ENCODE peak calls at places on chromosomes 11 and 22, in seven cellular contexts. One of them, this sample, is unnamed.

GRCh38 chr11:35614949-35615569 is 3.2 kb upstream of the FJX1 start:
- DNase-seq in HCT116: no peak
- DNase-seq in H1: no peak
- DNase-seq in K562: no peak
- DNase-seq in SK-N-SH: no peak
- DNase-seq in HepG2: no peak
- DNase-seq in GM12878: no peak
- DNase-seq in this sample: peak; percentile 62

GRCh38 chr11:78560826-78561484 is 13.7 kb downstream of the NARS2 start:
- DNase-seq in HCT116: no peak
- DNase-seq in H1: no peak
- DNase-seq in K562: no peak
- DNase-seq in SK-N-SH: no peak
- DNase-seq in HepG2: peak; percentile 71
- DNase-seq in GM12878: no peak
- DNase-seq in this sample: no peak

GRCh38 chr11:83454674-83455073 is 168.5 kb upstream of the CCDC90B start:
- DNase-seq in HCT116: no peak
- DNase-seq in H1: no peak
- DNase-seq in K562: no peak
- DNase-seq in SK-N-SH: no peak
- DNase-seq in HepG2: no peak
- DNase-seq in GM12878: no peak
- DNase-seq in this sample: no peak

GRCh38 chr11:8055111-8055835 is 25.7 kb upstream of the TUB start:
- DNase-seq in HCT116: no peak
- DNase-seq in H1: no peak
- DNase-seq in K562: no peak
- DNase-seq in SK-N-SH: no peak
- DNase-seq in HepG2: no peak
- DNase-seq in GM12878: no peak
- DNase-seq in this sample: no peak

GRCh38 chr11:2589538-2589934 is 110.3 kb downstream of the KCNQ1OT1 start:
- DNase-seq in HCT116: no peak
- DNase-seq in H1: no peak
- DNase-seq in K562: no peak
- DNase-seq in SK-N-SH: peak; percentile 43
- DNase-seq in HepG2: no peak
- DNase-seq in GM12878: no peak
- DNase-seq in this sample: no peak

GRCh38 chr22:35523167-35523928 is 17.3 kb upstream of the RASD2 start:
- DNase-seq in HCT116: no peak
- DNase-seq in H1: no peak
- DNase-seq in K562: no peak
- DNase-seq in SK-N-SH: no peak
- DNase-seq in HepG2: no peak
- DNase-seq in GM12878: no peak
- DNase-seq in this sample: no peak

GRCh38 chr11:19992162-19992561 is 168.1 kb downstream of the DBX1 start:
- DNase-seq in HCT116: no peak
- DNase-seq in H1: no peak
- DNase-seq in K562: no peak
- DNase-seq in SK-N-SH: no peak
- DNase-seq in HepG2: no peak
- DNase-seq in GM12878: no peak
- DNase-seq in this sample: no peak

GRCh38 chr22:29313126-29314071 is 2.1 kb downstream of the RASL10A start:
- DNase-seq in HCT116: peak; percentile 34
- DNase-seq in H1: peak; percentile 81
- DNase-seq in K562: peak; percentile 48
- DNase-seq in SK-N-SH: peak; percentile 86
- DNase-seq in HepG2: no peak
- DNase-seq in GM12878: no peak
- DNase-seq in this sample: no peak

GRCh38 chr11:48081151-48082010 is 101.0 kb downstream of the PTPRJ start:
- DNase-seq in HCT116: no peak
- DNase-seq in H1: no peak
- DNase-seq in K562: no peak
- DNase-seq in SK-N-SH: no peak
- DNase-seq in HepG2: no peak
- DNase-seq in GM12878: no peak
- DNase-seq in this sample: no peak

GRCh38 chr11:111851636-111852035 is 19.7 kb downstream of the ALG9 start:
- DNase-seq in HCT116: no peak
- DNase-seq in H1: no peak
- DNase-seq in K562: no peak
- DNase-seq in SK-N-SH: peak; percentile 17
- DNase-seq in HepG2: peak; percentile 14
- DNase-seq in GM12878: no peak
- DNase-seq in this sample: peak; percentile 48

GRCh38 chr11:76564400-76564799 is 106.1 kb downstream of the LRRC32 start:
- DNase-seq in HCT116: no peak
- DNase-seq in H1: no peak
- DNase-seq in K562: no peak
- DNase-seq in SK-N-SH: no peak
- DNase-seq in HepG2: no peak
- DNase-seq in GM12878: no peak
- DNase-seq in this sample: no peak

GRCh38 chr11:15258433-15259350 is 144.0 kb downstream of the INSC start:
- DNase-seq in HCT116: peak; percentile 51
- DNase-seq in H1: no peak
- DNase-seq in K562: no peak
- DNase-seq in SK-N-SH: no peak
- DNase-seq in HepG2: peak; percentile 62
- DNase-seq in GM12878: no peak
- DNase-seq in this sample: peak; percentile 68

GRCh38 chr11:110162216-110162615 is 69.0 kb downstream of the ZC3H12C start:
- DNase-seq in HCT116: no peak
- DNase-seq in H1: no peak
- DNase-seq in K562: no peak
- DNase-seq in SK-N-SH: no peak
- DNase-seq in HepG2: no peak
- DNase-seq in GM12878: no peak
- DNase-seq in this sample: no peak

GRCh38 chr11:16226245-16226644 is 130.1 kb downstream of the SOX6 start:
- DNase-seq in HCT116: no peak
- DNase-seq in H1: no peak
- DNase-seq in K562: no peak
- DNase-seq in SK-N-SH: peak; percentile 3
- DNase-seq in HepG2: peak; percentile 56
- DNase-seq in GM12878: no peak
- DNase-seq in this sample: no peak

GRCh38 chr22:43449831-43450225 is 38.0 kb downstream of the MPPED1 start:
- DNase-seq in HCT116: no peak
- DNase-seq in H1: no peak
- DNase-seq in K562: no peak
- DNase-seq in SK-N-SH: no peak
- DNase-seq in HepG2: no peak
- DNase-seq in GM12878: no peak
- DNase-seq in this sample: no peak

GRCh38 chr11:121231576-121232278 is 60.8 kb upstream of the SC5D start:
- DNase-seq in HCT116: no peak
- DNase-seq in H1: no peak
- DNase-seq in K562: no peak
- DNase-seq in SK-N-SH: no peak
- DNase-seq in HepG2: peak; percentile 53
- DNase-seq in GM12878: no peak
- DNase-seq in this sample: no peak

GRCh38 chr11:75311858-75312288 is 39.6 kb downstream of the ARRB1 start:
- DNase-seq in HCT116: no peak
- DNase-seq in H1: no peak
- DNase-seq in K562: no peak
- DNase-seq in SK-N-SH: peak; percentile 54
- DNase-seq in HepG2: no peak
- DNase-seq in GM12878: no peak
- DNase-seq in this sample: no peak

GRCh38 chr11:132464939-132465338 is 1067.4 kb downstream of the OPCML start:
- DNase-seq in HCT116: no peak
- DNase-seq in H1: no peak
- DNase-seq in K562: no peak
- DNase-seq in SK-N-SH: no peak
- DNase-seq in HepG2: no peak
- DNase-seq in GM12878: no peak
- DNase-seq in this sample: no peak

GRCh38 chr11:72552399-72552910 is 118.1 kb upstream of the CLPB start:
- DNase-seq in HCT116: no peak
- DNase-seq in H1: no peak
- DNase-seq in K562: no peak
- DNase-seq in SK-N-SH: no peak
- DNase-seq in HepG2: no peak
- DNase-seq in GM12878: no peak
- DNase-seq in this sample: no peak

GRCh38 chr22:44151661-44152060 is 29.1 kb upstream of the PARVG start:
- DNase-seq in HCT116: no peak
- DNase-seq in H1: no peak
- DNase-seq in K562: no peak
- DNase-seq in SK-N-SH: no peak
- DNase-seq in HepG2: no peak
- DNase-seq in GM12878: no peak
- DNase-seq in this sample: peak; percentile 2

GRCh38 chr22:45328822-45329535 is 19.2 kb downstream of the FAM118A start:
- DNase-seq in HCT116: no peak
- DNase-seq in H1: no peak
- DNase-seq in K562: no peak
- DNase-seq in SK-N-SH: peak; percentile 77
- DNase-seq in HepG2: no peak
- DNase-seq in GM12878: no peak
- DNase-seq in this sample: no peak

GRCh38 chr11:12506502-12506921 is 129.1 kb downstream of the PARVA start:
- DNase-seq in HCT116: no peak
- DNase-seq in H1: no peak
- DNase-seq in K562: no peak
- DNase-seq in SK-N-SH: peak; percentile 42
- DNase-seq in HepG2: no peak
- DNase-seq in GM12878: no peak
- DNase-seq in this sample: no peak

GRCh38 chr11:12397953-12398352 is 20.6 kb downstream of the PARVA start:
- DNase-seq in HCT116: no peak
- DNase-seq in H1: no peak
- DNase-seq in K562: no peak
- DNase-seq in SK-N-SH: no peak
- DNase-seq in HepG2: no peak
- DNase-seq in GM12878: no peak
- DNase-seq in this sample: no peak

GRCh38 chr11:69497221-69497787 is 15.8 kb downstream of the LINC01488 start:
- DNase-seq in HCT116: peak; percentile 56
- DNase-seq in H1: peak; percentile 21
- DNase-seq in K562: no peak
- DNase-seq in SK-N-SH: no peak
- DNase-seq in HepG2: peak; percentile 97
- DNase-seq in GM12878: no peak
- DNase-seq in this sample: peak; percentile 82

GRCh38 chr11:96307748-96308133 is 35.3 kb downstream of the MAML2 start:
- DNase-seq in HCT116: peak; percentile 84
- DNase-seq in H1: no peak
- DNase-seq in K562: no peak
- DNase-seq in SK-N-SH: no peak
- DNase-seq in HepG2: no peak
- DNase-seq in GM12878: no peak
- DNase-seq in this sample: no peak

GRCh38 chr11:34512810-34513673 is 552 bp downstream of the ELF5 start:
- DNase-seq in HCT116: peak; percentile 62
- DNase-seq in H1: peak; percentile 54
- DNase-seq in K562: peak; percentile 79
- DNase-seq in SK-N-SH: peak; percentile 78
- DNase-seq in HepG2: peak; percentile 69
- DNase-seq in GM12878: peak; percentile 7
- DNase-seq in this sample: peak; percentile 91

DNA sequence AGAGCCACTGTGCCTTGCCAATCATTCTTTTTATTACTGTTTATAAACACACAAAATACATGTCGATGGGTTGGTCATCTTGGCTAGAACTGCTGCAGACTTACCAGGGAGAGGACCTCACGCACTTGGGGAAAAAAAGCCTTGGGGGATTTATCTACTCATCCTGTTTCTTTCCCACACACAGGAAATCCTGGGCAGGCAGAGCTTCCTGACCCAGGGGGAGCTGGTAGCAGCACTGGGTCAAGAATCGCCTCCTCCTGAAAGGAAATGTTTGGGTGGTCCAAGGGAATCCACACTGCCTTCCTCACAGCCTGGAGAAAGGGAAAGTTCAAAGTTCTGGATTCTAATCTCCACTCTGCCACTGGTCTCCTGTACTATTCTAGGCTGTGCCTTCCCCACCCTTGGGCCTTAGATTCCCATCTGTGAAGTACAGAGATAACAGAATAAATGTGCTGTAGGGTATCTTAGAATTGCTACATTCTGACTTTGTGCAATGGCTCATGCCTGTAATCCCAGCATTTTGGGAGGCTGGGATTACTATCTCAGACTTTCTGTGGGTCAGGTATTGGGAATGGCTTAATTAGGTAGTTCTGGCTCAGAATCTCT is 31.2 kb upstream of the SMTN start:
- DNase-seq in HCT116: no peak
- DNase-seq in H1: no peak
- DNase-seq in K562: no peak
- DNase-seq in SK-N-SH: no peak
- DNase-seq in HepG2: no peak
- DNase-seq in GM12878: no peak
- DNase-seq in this sample: no peak
- TF ChIP-seq JUND in HCT116: no peak
- TF ChIP-seq JUND in H1: no peak
- TF ChIP-seq JUND in K562: no peak
- TF ChIP-seq JUND in SK-N-SH: no peak
- TF ChIP-seq JUND in HepG2: no peak
- TF ChIP-seq JUND in GM12878: no peak
- TF ChIP-seq JUND in this sample: no peak

GRCh38 chr22:20239951-20240773 is 28.0 kb downstream of the RTN4R start:
- DNase-seq in HCT116: no peak
- DNase-seq in H1: no peak
- DNase-seq in K562: peak; percentile 82
- DNase-seq in SK-N-SH: peak; percentile 63
- DNase-seq in HepG2: no peak
- DNase-seq in GM12878: no peak
- DNase-seq in this sample: no peak
- TF ChIP-seq JUND in HCT116: no peak
- TF ChIP-seq JUND in H1: no peak
- TF ChIP-seq JUND in K562: no peak
- TF ChIP-seq JUND in SK-N-SH: no peak
- TF ChIP-seq JUND in HepG2: no peak
- TF ChIP-seq JUND in GM12878: no peak
- TF ChIP-seq JUND in this sample: no peak

DNA sequence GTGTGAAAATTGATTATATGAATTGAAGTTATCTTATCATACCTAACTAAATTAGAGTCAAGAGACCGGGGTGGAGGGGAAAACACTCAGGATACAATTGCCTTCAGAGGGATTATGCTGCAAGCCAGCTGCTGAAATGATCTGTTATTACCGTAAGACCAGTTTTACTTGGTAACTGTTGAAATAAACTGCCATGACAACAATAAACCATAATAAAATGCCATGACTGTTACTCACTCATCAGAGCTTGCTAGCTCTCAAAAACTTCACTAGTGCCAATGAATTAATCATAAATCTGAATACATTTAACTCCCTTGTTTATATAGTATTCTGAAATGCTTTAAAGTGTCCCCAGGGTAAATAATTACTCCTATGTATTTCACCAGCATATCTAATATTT is 68.2 kb downstream of the CASP12 start:
- DNase-seq in HCT116: peak; percentile 1
- DNase-seq in H1: no peak
- DNase-seq in K562: no peak
- DNase-seq in SK-N-SH: no peak
- DNase-seq in HepG2: no peak
- DNase-seq in GM12878: no peak
- DNase-seq in this sample: no peak
- TF ChIP-seq JUND in HCT116: no peak
- TF ChIP-seq JUND in H1: no peak
- TF ChIP-seq JUND in K562: no peak
- TF ChIP-seq JUND in SK-N-SH: no peak
- TF ChIP-seq JUND in HepG2: no peak
- TF ChIP-seq JUND in GM12878: no peak
- TF ChIP-seq JUND in this sample: no peak

GRCh38 chr11:123454060-123454651 is 24.1 kb downstream of the GRAMD1B start:
- DNase-seq in HCT116: peak; percentile 88
- DNase-seq in H1: no peak
- DNase-seq in K562: no peak
- DNase-seq in SK-N-SH: no peak
- DNase-seq in HepG2: no peak
- DNase-seq in GM12878: no peak
- DNase-seq in this sample: peak; percentile 60
- TF ChIP-seq JUND in HCT116: peak; percentile 80
- TF ChIP-seq JUND in H1: no peak
- TF ChIP-seq JUND in K562: no peak
- TF ChIP-seq JUND in SK-N-SH: peak; percentile 79
- TF ChIP-seq JUND in HepG2: no peak
- TF ChIP-seq JUND in GM12878: no peak
- TF ChIP-seq JUND in this sample: no peak